ENCODE peak calls at places on chromosomes 1 and 21, in four cellular contexts. J is ovary, G is IMR-90, K is right cardiac atrium. H is an unnamed sample.

GRCh38 chr1:179938752-179939151 is 15.9 kb upstream of the CEP350 start:
- DNase-seq in J (no peak), G (peak), K (no peak), H (no peak)

GRCh38 chr1:98991127-98992003 is 13.3 kb downstream of the PLPPR5 start:
- DNase-seq in J (no peak), G (peak), K (no peak), H (no peak)

GRCh38 chr1:169044296-169044695 is 62.2 kb upstream of the ATP1B1 start:
- DNase-seq in J (no peak), G (no peak), K (no peak), H (no peak)

GRCh38 chr1:202852163-202852904 is 36.6 kb downstream of the RABIF start:
- DNase-seq in J (no peak), G (peak), K (no peak), H (peak)

GRCh38 chr1:29523531-29523930 is 287.2 kb downstream of the PTPRU start:
- DNase-seq in J (no peak), G (no peak), K (no peak), H (peak)

GRCh38 chr1:244302889-244303609 is 148.7 kb downstream of the ADSS2 start:
- DNase-seq in J (peak), G (peak), K (no peak), H (peak)

GRCh38 chr1:154446292-154446691 is 41.1 kb downstream of the IL6R start:
- DNase-seq in J (peak), G (peak), K (no peak), H (no peak)

GRCh38 chr1:181061891-181062777 is 26.4 kb upstream of the IER5 start:
- DNase-seq in J (no peak), G (no peak), K (peak), H (no peak)

GRCh38 chr21:36882776-36883175 is 83.7 kb downstream of the HLCS start:
- DNase-seq in J (no peak), G (peak), K (no peak), H (no peak)

GRCh38 chr21:43854773-43855633 is 10.0 kb upstream of the AGPAT3 start:
- DNase-seq in J (no peak), G (no peak), K (no peak), H (peak)

GRCh38 chr1:105317976-105318375 is 1568.3 kb downstream of the AMY1C start:
- DNase-seq in J (no peak), G (no peak), K (no peak), H (no peak)

GRCh38 chr1:168135982-168136708 is 585 bp downstream of the GPR161 start:
- DNase-seq in J (peak), G (peak), K (peak), H (peak)

GRCh38 chr1:42681771-42682483 is at the start of gene YBX1:
- DNase-seq in J (peak), G (peak), K (peak), H (peak)

GRCh38 chr1:60052634-60053033 is 20.9 kb downstream of the C1orf87 start:
- DNase-seq in J (no peak), G (no peak), K (no peak), H (no peak)

GRCh38 chr1:44326821-44327465 is 28.1 kb downstream of the ERI3 start:
- DNase-seq in J (no peak), G (no peak), K (no peak), H (no peak)

DNA sequence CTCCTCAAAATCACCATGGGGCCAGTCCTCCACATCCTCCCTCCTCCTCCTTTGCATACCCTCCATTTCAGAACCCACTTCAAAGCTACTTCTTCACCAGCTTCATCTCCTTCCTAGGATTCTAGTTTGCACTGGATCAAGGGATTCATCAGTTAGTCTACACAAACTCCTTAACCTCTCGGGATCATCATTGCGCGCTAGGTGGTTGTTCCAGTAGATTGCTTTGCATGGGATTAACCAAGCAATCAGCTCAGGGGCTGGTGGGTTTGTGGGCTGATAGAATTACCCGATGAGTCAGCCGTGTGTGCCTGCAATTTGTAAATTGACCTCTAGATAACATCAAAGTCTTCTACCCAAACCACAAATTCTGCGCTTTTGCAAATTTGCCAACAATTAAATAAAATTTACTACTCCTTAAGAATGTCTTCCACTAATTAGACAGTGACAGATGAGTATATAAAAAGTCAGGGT is 7.7 kb downstream of the KANK4 start:
- DNase-seq in J (no peak), G (no peak), K (no peak), H (no peak)
- H3K4me3 ChIP-seq in J (no peak), G (no peak), K (no peak), H (no peak)

GRCh38 chr21:41833138-41834115 is 45.7 kb downstream of the PRDM15 start:
- DNase-seq in J (no peak), G (no peak), K (peak), H (no peak)

GRCh38 chr21:41832230-41833137 is 46.7 kb downstream of the PRDM15 start:
- DNase-seq in J (no peak), G (no peak), K (peak), H (no peak)

GRCh38 chr21:41830764-41831452 is 48.2 kb downstream of the PRDM15 start:
- DNase-seq in J (no peak), G (no peak), K (peak), H (no peak)

GRCh38 chr21:41830145-41830707 is 48.9 kb downstream of the PRDM15 start:
- DNase-seq in J (no peak), G (no peak), K (no peak), H (no peak)

DNA sequence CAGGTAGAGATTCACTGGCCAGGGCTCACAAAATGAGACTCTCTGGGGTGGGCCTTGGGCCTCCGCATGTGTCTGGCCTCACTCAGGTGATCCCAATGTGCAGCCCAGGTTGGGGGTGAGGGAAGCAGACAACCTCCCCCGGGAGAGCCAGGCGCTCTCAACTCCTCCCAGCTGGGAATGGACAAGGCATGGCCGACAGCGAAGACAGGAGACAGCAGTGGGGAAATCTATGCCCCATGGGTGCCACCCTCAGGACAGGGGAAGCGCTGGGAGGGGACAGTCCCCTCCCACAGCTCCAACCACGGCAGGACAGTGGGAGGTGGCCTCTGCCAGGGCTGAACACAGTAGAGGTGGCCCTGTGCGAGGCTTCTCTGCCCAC is 47.7 kb downstream of the PRDM15 start:
- DNase-seq in J (no peak), G (no peak), K (no peak), H (no peak)
- H3K4me3 ChIP-seq in J (no peak), G (no peak), K (no peak), H (no peak)

DNA sequence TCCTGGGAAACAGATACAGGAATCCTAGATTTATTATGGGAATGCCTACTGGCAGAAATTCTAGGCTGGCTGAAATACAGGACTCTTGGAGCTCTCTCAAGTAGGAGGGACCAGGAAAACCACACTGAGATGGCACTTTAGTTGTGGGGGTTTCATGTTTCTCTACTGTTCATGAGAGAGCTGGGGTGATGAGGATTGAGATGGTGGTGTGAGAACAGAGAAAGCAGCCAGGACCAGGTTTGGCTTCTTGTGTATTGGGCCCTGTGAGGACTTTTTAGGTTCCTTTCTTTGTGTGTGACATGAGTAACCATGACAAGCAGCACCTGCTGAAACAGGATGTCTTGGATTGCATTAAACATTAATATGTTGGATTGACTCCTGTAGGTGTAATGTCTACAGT is 4.9 kb downstream of the ARID1A start:
- DNase-seq in J (no peak), G (peak), K (no peak), H (no peak)
- H3K4me3 ChIP-seq in J (no peak), G (peak), K (no peak), H (no peak)

GRCh38 chr1:157982111-157982510 is 11.3 kb upstream of the KIRREL1 start:
- DNase-seq in J (no peak), G (no peak), K (no peak), H (no peak)

GRCh38 chr1:157983787-157984186 is 9.7 kb upstream of the KIRREL1 start:
- DNase-seq in J (no peak), G (no peak), K (no peak), H (no peak)

GRCh38 chr1:157975216-157975615 is 18.2 kb upstream of the KIRREL1 start:
- DNase-seq in J (no peak), G (no peak), K (no peak), H (no peak)

GRCh38 chr1:157984469-157984868 is 9.0 kb upstream of the KIRREL1 start:
- DNase-seq in J (no peak), G (no peak), K (no peak), H (no peak)

GRCh38 chr1:157978547-157979403 is 14.7 kb upstream of the KIRREL1 start:
- DNase-seq in J (no peak), G (no peak), K (peak), H (peak)
- H3K4me3 ChIP-seq in J (peak), G (no peak), K (peak), H (peak)

GRCh38 chr1:24415334-24415909 is at the start of gene NIPAL3:
- DNase-seq in J (peak), G (peak), K (peak), H (peak)

GRCh38 chr1:24413350-24414163 is at the start of gene STPG1:
- DNase-seq in J (peak), G (peak), K (peak), H (peak)

GRCh38 chr1:24415910-24416665 is 486 bp downstream of the NIPAL3 start:
- DNase-seq in J (peak), G (peak), K (no peak), H (no peak)

GRCh38 chr1:24416666-24417391 is 1.2 kb downstream of the NIPAL3 start:
- DNase-seq in J (no peak), G (peak), K (no peak), H (no peak)

GRCh38 chr1:24414884-24415333 is 693 bp upstream of the NIPAL3 start:
- DNase-seq in J (no peak), G (no peak), K (no peak), H (no peak)
- H3K4me3 ChIP-seq in J (peak), G (no peak), K (peak), H (peak)

DNA sequence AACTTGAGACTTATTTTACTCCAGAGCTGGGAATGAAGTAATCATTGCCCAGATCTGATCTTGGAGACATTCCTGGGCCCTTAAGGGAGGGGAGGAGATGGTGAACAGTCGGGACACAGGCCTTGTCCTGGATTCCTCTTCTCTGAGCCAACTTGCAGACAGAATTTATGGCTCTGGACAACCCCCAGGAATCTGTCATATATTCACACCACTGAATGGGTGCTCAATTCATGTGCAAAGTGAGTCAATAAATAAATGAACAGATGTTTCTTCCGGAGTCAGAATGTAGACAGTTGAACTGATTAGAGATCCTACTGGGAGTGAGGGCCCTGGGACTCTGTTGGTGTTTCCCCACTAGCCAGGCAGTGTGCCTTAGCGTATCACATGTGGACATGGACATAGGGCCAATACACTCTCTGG is 2.6 kb downstream of the TUFT1 start:
- DNase-seq in J (no peak), G (peak), K (no peak), H (no peak)
- H3K4me3 ChIP-seq in J (no peak), G (no peak), K (no peak), H (no peak)

GRCh38 chr21:16124397-16125130 is 394.8 kb downstream of the USP25 start:
- DNase-seq in J (peak), G (peak), K (no peak), H (no peak)
- H3K4me3 ChIP-seq in J (peak), G (no peak), K (no peak), H (no peak)

DNA sequence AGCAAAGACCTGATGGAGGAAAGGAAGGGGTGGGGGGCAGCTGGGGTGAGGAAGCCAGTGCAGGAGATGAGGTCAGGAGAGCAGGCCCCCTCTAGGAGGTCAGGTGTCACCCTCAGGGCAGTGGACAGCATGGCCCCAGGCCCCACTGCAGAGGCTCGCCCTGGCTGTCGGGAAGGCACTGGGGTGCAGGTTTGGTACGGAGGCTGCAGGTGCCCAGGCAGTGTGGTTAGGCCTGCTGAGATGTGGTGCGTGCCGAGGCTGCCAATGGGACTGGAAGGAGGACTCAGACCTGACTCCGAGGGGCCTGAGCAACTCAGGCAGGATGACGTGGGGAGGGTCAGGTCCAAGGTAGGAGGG is 82.3 kb downstream of the PCBP3 start:
- DNase-seq in J (no peak), G (no peak), K (no peak), H (no peak)
- H3K4me3 ChIP-seq in J (no peak), G (no peak), K (no peak), H (no peak)

DNA sequence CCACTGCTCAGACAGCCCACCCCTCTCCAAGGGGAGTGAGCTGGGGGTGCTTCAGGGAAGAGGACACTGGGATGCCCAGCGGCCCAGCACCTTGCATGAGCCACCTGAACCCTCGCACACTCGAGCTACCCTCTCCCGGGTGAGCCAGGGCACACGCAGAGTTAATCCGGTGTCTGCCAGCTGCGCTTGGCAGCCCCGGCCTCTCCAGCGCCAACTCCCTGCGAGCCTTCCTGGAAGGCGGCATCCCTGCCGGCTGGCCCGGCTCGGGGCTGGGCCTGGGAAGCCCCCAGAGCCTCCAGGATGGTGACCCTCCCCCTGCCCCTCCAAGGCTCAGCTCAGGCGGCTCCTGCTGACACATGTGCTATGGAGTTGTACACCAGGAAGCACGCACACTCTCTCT is 48.7 kb downstream of the RAP1GAP start:
- DNase-seq in J (no peak), G (no peak), K (peak), H (no peak)
- H3K4me3 ChIP-seq in J (no peak), G (no peak), K (no peak), H (no peak)